ENCODE peak calls at places on chromosomes 3 and 15, in five cellular contexts. One of them, this sample, is unnamed.

GRCh38 chr15:92845109-92845508 is 55.0 kb upstream of the CHD2 start:
- DNase-seq in heart left ventricle: no peak
- DNase-seq in sigmoid colon: no peak
- DNase-seq in GM23338: no peak
- DNase-seq in IMR-90: peak
- DNase-seq in this sample: peak

GRCh38 chr3:105033081-105033480 is 333.6 kb upstream of the ALCAM start:
- DNase-seq in IMR-90: no peak
- DNase-seq in heart left ventricle: no peak
- DNase-seq in sigmoid colon: no peak
- DNase-seq in GM23338: no peak
- DNase-seq in this sample: no peak

GRCh38 chr3:133894334-133895207 is 1.1 kb downstream of the RAB6B start:
- DNase-seq in IMR-90: no peak
- DNase-seq in GM23338: peak
- DNase-seq in sigmoid colon: no peak
- DNase-seq in heart left ventricle: no peak
- DNase-seq in this sample: no peak

GRCh38 chr15:69631978-69632377 is 179.4 kb downstream of the RPLP1 start:
- DNase-seq in sigmoid colon: no peak
- DNase-seq in GM23338: no peak
- DNase-seq in heart left ventricle: no peak
- DNase-seq in IMR-90: no peak
- DNase-seq in this sample: no peak

GRCh38 chr3:139759470-139759869 is 81.7 kb upstream of the NMNAT3 start:
- DNase-seq in IMR-90: no peak
- DNase-seq in GM23338: no peak
- DNase-seq in heart left ventricle: no peak
- DNase-seq in sigmoid colon: no peak
- DNase-seq in this sample: peak

GRCh38 chr15:43402255-43402654 is 31.4 kb downstream of the TUBGCP4 start:
- DNase-seq in GM23338: no peak
- DNase-seq in heart left ventricle: no peak
- DNase-seq in IMR-90: no peak
- DNase-seq in sigmoid colon: no peak
- DNase-seq in this sample: no peak

GRCh38 chr15:43144512-43144911 is 11.1 kb downstream of the TMEM62 start:
- DNase-seq in sigmoid colon: no peak
- DNase-seq in IMR-90: no peak
- DNase-seq in GM23338: no peak
- DNase-seq in heart left ventricle: no peak
- DNase-seq in this sample: no peak

GRCh38 chr3:41710646-41711388 is 251.1 kb downstream of the ULK4 start:
- DNase-seq in IMR-90: peak
- DNase-seq in heart left ventricle: no peak
- DNase-seq in sigmoid colon: no peak
- DNase-seq in GM23338: peak
- DNase-seq in this sample: peak

GRCh38 chr15:71530116-71530515 is 280.2 kb upstream of the NR2E3 start:
- DNase-seq in GM23338: no peak
- DNase-seq in IMR-90: no peak
- DNase-seq in heart left ventricle: no peak
- DNase-seq in sigmoid colon: no peak
- DNase-seq in this sample: no peak

GRCh38 chr15:70018646-70019600 is 78.8 kb downstream of the TLE3 start:
- DNase-seq in GM23338: no peak
- DNase-seq in IMR-90: no peak
- DNase-seq in heart left ventricle: no peak
- DNase-seq in sigmoid colon: no peak
- DNase-seq in this sample: no peak

GRCh38 chr15:45429974-45430792 is 51.8 kb upstream of the GATM start:
- DNase-seq in sigmoid colon: peak
- DNase-seq in heart left ventricle: peak
- DNase-seq in GM23338: peak
- DNase-seq in IMR-90: peak
- DNase-seq in this sample: peak

GRCh38 chr3:181689546-181689945 is 22.2 kb upstream of the SOX2 start:
- DNase-seq in heart left ventricle: no peak
- DNase-seq in GM23338: no peak
- DNase-seq in sigmoid colon: no peak
- DNase-seq in IMR-90: no peak
- DNase-seq in this sample: no peak

GRCh38 chr3:109643590-109643989 is 306.2 kb upstream of the DPPA4 start:
- DNase-seq in sigmoid colon: no peak
- DNase-seq in heart left ventricle: no peak
- DNase-seq in GM23338: no peak
- DNase-seq in IMR-90: peak
- DNase-seq in this sample: peak

GRCh38 chr3:184361532-184361931 is at the start of the genes CLCN2 and POLR2H:
- DNase-seq in heart left ventricle: peak
- DNase-seq in GM23338: peak
- DNase-seq in IMR-90: peak
- DNase-seq in sigmoid colon: no peak
- DNase-seq in this sample: peak

GRCh38 chr3:123687286-123687685 is 102.4 kb upstream of the HACD2 start:
- DNase-seq in sigmoid colon: no peak
- DNase-seq in heart left ventricle: no peak
- DNase-seq in GM23338: no peak
- DNase-seq in IMR-90: peak
- DNase-seq in this sample: no peak

GRCh38 chr3:52225452-52226228 is at the start of gene TLR9:
- DNase-seq in IMR-90: no peak
- DNase-seq in heart left ventricle: no peak
- DNase-seq in GM23338: no peak
- DNase-seq in sigmoid colon: no peak
- DNase-seq in this sample: no peak

GRCh38 chr3:41808618-41809017 is 153.3 kb downstream of the ULK4 start:
- DNase-seq in IMR-90: no peak
- DNase-seq in GM23338: no peak
- DNase-seq in sigmoid colon: no peak
- DNase-seq in heart left ventricle: no peak
- DNase-seq in this sample: no peak

GRCh38 chr15:60551781-60552161 is 72.8 kb upstream of the ICE2 start:
- DNase-seq in sigmoid colon: no peak
- DNase-seq in GM23338: peak
- DNase-seq in heart left ventricle: no peak
- DNase-seq in IMR-90: no peak
- DNase-seq in this sample: no peak

GRCh38 chr3:42681361-42682038 is 3.8 kb upstream of the KLHL40 start:
- DNase-seq in IMR-90: no peak
- DNase-seq in heart left ventricle: no peak
- DNase-seq in GM23338: no peak
- DNase-seq in sigmoid colon: peak
- DNase-seq in this sample: no peak

GRCh38 chr3:75294124-75294523 is 370.0 kb upstream of the FRG2C start:
- DNase-seq in sigmoid colon: peak
- DNase-seq in heart left ventricle: peak
- DNase-seq in GM23338: peak
- DNase-seq in IMR-90: peak
- DNase-seq in this sample: peak

GRCh38 chr3:50472958-50473357 is 30.5 kb downstream of the CACNA2D2 start:
- DNase-seq in sigmoid colon: no peak
- DNase-seq in heart left ventricle: no peak
- DNase-seq in IMR-90: no peak
- DNase-seq in GM23338: no peak
- DNase-seq in this sample: no peak

GRCh38 chr15:76059320-76060097 is at the start of gene TMEM266:
- DNase-seq in IMR-90: peak
- DNase-seq in heart left ventricle: peak
- DNase-seq in GM23338: peak
- DNase-seq in sigmoid colon: no peak
- DNase-seq in this sample: peak

GRCh38 chr15:41622901-41623300 is 37.3 kb upstream of the MGA start:
- DNase-seq in GM23338: no peak
- DNase-seq in IMR-90: no peak
- DNase-seq in sigmoid colon: no peak
- DNase-seq in heart left ventricle: no peak
- DNase-seq in this sample: peak

GRCh38 chr3:17057316-17057715 is 172.6 kb downstream of the PLCL2 start:
- DNase-seq in GM23338: no peak
- DNase-seq in sigmoid colon: no peak
- DNase-seq in IMR-90: peak
- DNase-seq in heart left ventricle: no peak
- DNase-seq in this sample: peak

GRCh38 chr15:33104276-33104675 is 90.2 kb downstream of the FMN1 start:
- DNase-seq in IMR-90: peak
- DNase-seq in heart left ventricle: no peak
- DNase-seq in GM23338: no peak
- DNase-seq in sigmoid colon: no peak
- DNase-seq in this sample: peak

DNA sequence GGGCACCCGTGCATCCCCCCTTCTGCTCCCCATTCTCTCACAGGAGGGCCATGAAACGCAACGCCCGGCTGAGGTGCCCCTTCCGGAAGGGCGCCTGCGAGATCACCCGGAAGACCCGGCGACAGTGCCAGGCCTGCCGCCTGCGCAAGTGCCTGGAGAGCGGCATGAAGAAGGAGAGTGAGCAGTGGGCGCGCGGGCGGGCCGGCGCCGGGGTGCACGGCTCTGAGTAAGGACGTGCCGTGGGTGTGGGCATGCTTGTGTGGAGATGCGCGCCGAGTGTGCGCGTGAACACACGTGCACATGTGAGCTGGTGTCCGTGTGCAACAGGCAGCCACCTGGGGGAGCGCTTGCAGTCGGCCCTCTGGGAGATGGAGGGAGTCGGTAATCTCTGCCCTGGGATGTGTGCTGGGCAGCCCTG is 28.1 kb downstream of the NR1I2 start:
- DNase-seq in heart left ventricle: peak
- DNase-seq in sigmoid colon: no peak
- DNase-seq in IMR-90: peak
- DNase-seq in GM23338: peak
- DNase-seq in this sample: peak
- TF ChIP-seq CTCF in heart left ventricle: no peak
- TF ChIP-seq CTCF in sigmoid colon: no peak
- TF ChIP-seq CTCF in IMR-90: no peak
- TF ChIP-seq CTCF in GM23338: peak
- TF ChIP-seq CTCF in this sample: no peak

GRCh38 chr15:95347846-95348245 is 982.7 kb upstream of the NR2F2 start:
- DNase-seq in heart left ventricle: no peak
- DNase-seq in IMR-90: no peak
- DNase-seq in sigmoid colon: no peak
- DNase-seq in GM23338: no peak
- DNase-seq in this sample: no peak
- H3K4me3 ChIP-seq in heart left ventricle: no peak
- H3K4me3 ChIP-seq in IMR-90: no peak
- H3K4me3 ChIP-seq in sigmoid colon: no peak
- H3K4me3 ChIP-seq in GM23338: no peak
- H3K4me3 ChIP-seq in this sample: no peak

DNA sequence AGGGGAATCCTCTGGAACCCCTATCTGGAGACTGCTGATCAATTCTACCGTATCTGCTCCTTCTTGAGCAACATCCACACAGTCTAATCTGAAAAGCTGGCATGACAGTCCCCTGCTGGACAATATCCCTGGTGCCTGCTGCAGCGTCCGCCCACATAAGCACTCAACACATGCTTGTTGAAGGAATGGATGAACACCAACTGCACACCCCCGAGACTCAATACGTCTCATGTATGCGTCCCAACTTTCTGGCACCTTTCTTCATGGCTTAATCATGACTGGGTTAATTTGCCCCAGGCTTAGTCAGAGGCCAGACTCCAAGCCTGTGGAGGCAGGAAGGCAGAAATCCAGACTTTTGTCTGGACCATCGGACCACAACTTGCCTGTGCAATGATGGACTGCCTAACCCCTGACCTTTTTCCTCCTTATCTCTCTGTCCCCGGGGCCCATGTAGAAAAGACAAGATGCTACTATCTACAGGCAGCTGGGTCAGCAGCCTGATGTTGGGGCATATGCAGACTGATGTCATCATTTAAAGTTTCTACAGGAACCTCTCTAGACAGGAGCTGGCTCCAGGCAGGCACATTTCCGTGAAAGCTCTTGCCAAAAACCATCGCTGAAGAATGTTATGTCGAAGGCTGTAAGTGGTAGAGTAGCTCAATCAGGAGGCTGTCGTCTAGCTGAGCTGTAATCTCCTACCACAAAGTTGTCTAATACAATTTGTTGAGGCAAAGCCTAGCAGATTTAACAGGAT is 114.1 kb upstream of the TPM1 start:
- DNase-seq in GM23338: no peak
- DNase-seq in IMR-90: peak
- DNase-seq in heart left ventricle: peak
- DNase-seq in sigmoid colon: no peak
- DNase-seq in this sample: peak
- TF ChIP-seq CTCF in GM23338: no peak
- TF ChIP-seq CTCF in IMR-90: peak
- TF ChIP-seq CTCF in heart left ventricle: no peak
- TF ChIP-seq CTCF in sigmoid colon: no peak
- TF ChIP-seq CTCF in this sample: peak

GRCh38 chr15:96324900-96325299 is 5.6 kb upstream of the NR2F2 start:
- DNase-seq in heart left ventricle: no peak
- DNase-seq in GM23338: no peak
- DNase-seq in sigmoid colon: no peak
- DNase-seq in IMR-90: no peak
- DNase-seq in this sample: no peak
- H3K4me3 ChIP-seq in heart left ventricle: peak
- H3K4me3 ChIP-seq in GM23338: peak
- H3K4me3 ChIP-seq in sigmoid colon: peak
- H3K4me3 ChIP-seq in IMR-90: peak
- H3K4me3 ChIP-seq in this sample: peak

GRCh38 chr3:89280822-89281365 is 173.5 kb downstream of the EPHA3 start:
- DNase-seq in GM23338: no peak
- DNase-seq in heart left ventricle: no peak
- DNase-seq in IMR-90: no peak
- DNase-seq in sigmoid colon: no peak
- DNase-seq in this sample: no peak
- TF ChIP-seq CTCF in GM23338: no peak
- TF ChIP-seq CTCF in heart left ventricle: no peak
- TF ChIP-seq CTCF in IMR-90: no peak
- TF ChIP-seq CTCF in sigmoid colon: no peak
- TF ChIP-seq CTCF in this sample: no peak

GRCh38 chr3:71754610-71755253 is 1.1 kb downstream of the GPR27 start:
- DNase-seq in heart left ventricle: no peak
- DNase-seq in GM23338: peak
- DNase-seq in IMR-90: no peak
- DNase-seq in sigmoid colon: no peak
- DNase-seq in this sample: no peak
- H3K4me3 ChIP-seq in heart left ventricle: peak
- H3K4me3 ChIP-seq in GM23338: peak
- H3K4me3 ChIP-seq in IMR-90: no peak
- H3K4me3 ChIP-seq in sigmoid colon: peak
- H3K4me3 ChIP-seq in this sample: no peak

This sample was measured in fibroblast of the aortic adventitia.